ENCODE peak calls at places on chromosomes 1 and 21, in nine cellular contexts. W is epithelial cell of esophagus, A is small intestine, C is mucosa of gallbladder, E is Kasumi-1, Y is esophagus squamous epithelium, J is AG04450, H is IMR-90, Q is RWPE1. N is an unnamed sample.

GRCh38 chr1:75640137-75640536 is 29.2 kb upstream of the SLC44A5 start:
- DNase-seq in W (no peak), A (no peak), C (no peak), E (no peak), Y (no peak), J (no peak), H (no peak), Q (no peak), N (no peak)

GRCh38 chr21:28770867-28771661 is 221.6 kb downstream of the LTN1 start:
- DNase-seq in W (no peak), A (no peak), C (no peak), E (no peak), Y (no peak), J (no peak), H (peak), Q (no peak), N (no peak)

GRCh38 chr21:16742116-16742515 is 770.7 kb upstream of the CXADR start:
- DNase-seq in W (no peak), A (no peak), C (peak), E (no peak), Y (no peak), J (no peak), H (no peak), Q (no peak), N (no peak)

GRCh38 chr1:92728687-92729086 is 56.2 kb downstream of the EVI5 start:
- DNase-seq in W (peak), A (no peak), C (no peak), E (no peak), Y (no peak), J (no peak), H (peak), Q (peak), N (no peak)

GRCh38 chr1:245645894-245646293 is 491.1 kb downstream of the KIF26B start:
- DNase-seq in W (no peak), A (no peak), C (no peak), E (no peak), Y (no peak), J (no peak), H (no peak), Q (no peak), N (no peak)

GRCh38 chr1:32042330-32042729 is 28.7 kb downstream of the KHDRBS1 start:
- DNase-seq in W (no peak), A (no peak), C (no peak), E (no peak), Y (no peak), J (no peak), H (no peak), Q (no peak), N (no peak)

GRCh38 chr1:9729523-9729922 is 78.0 kb downstream of the PIK3CD start:
- DNase-seq in W (no peak), A (no peak), C (no peak), E (no peak), Y (no peak), J (no peak), H (no peak), Q (no peak), N (no peak)

GRCh38 chr1:150730130-150730721 is 9.5 kb upstream of the HORMAD1 start:
- DNase-seq in W (no peak), A (no peak), C (no peak), E (no peak), Y (no peak), J (no peak), H (no peak), Q (no peak), N (no peak)

GRCh38 chr1:221310180-221310579 is 430.9 kb downstream of the HLX start:
- DNase-seq in W (no peak), A (no peak), C (no peak), E (no peak), Y (no peak), J (no peak), H (no peak), Q (no peak), N (no peak)

GRCh38 chr1:24864409-24864808 is 65.7 kb downstream of the RUNX3 start:
- DNase-seq in W (no peak), A (peak), C (no peak), E (peak), Y (no peak), J (no peak), H (no peak), Q (no peak), N (no peak)

GRCh38 chr1:23278717-23279116 is 61.4 kb upstream of the HTR1D start:
- DNase-seq in W (peak), A (no peak), C (no peak), E (no peak), Y (no peak), J (no peak), H (no peak), Q (no peak), N (no peak)

GRCh38 chr1:154609398-154610380 is 1.7 kb upstream of the ADAR start:
- DNase-seq in W (peak), A (peak), C (no peak), E (no peak), Y (no peak), J (no peak), H (peak), Q (peak), N (no peak)

GRCh38 chr1:35319988-35320713 is 51.6 kb downstream of the ZMYM4 start:
- DNase-seq in W (peak), A (no peak), C (no peak), E (no peak), Y (no peak), J (no peak), H (peak), Q (no peak), N (no peak)

GRCh38 chr1:90190523-90190922 is 195.6 kb downstream of the ZNF326 start:
- DNase-seq in W (no peak), A (no peak), C (no peak), E (no peak), Y (no peak), J (no peak), H (no peak), Q (no peak), N (no peak)

GRCh38 chr1:48681476-48682305 is 95.0 kb downstream of the BEND5 start:
- DNase-seq in W (no peak), A (no peak), C (no peak), E (no peak), Y (no peak), J (no peak), H (no peak), Q (no peak), N (no peak)

GRCh38 chr1:199877626-199878384 is 149.7 kb upstream of the NR5A2 start:
- DNase-seq in W (no peak), A (peak), C (no peak), E (no peak), Y (no peak), J (no peak), H (no peak), Q (no peak), N (no peak)

GRCh38 chr1:242243472-242243871 is 244.6 kb upstream of the MAP1LC3C start:
- DNase-seq in W (no peak), A (no peak), C (no peak), E (no peak), Y (no peak), J (no peak), H (no peak), Q (no peak), N (no peak)

GRCh38 chr21:31580866-31581276 is 78.6 kb upstream of the SOD1 start:
- DNase-seq in W (peak), A (peak), C (peak), E (peak), Y (no peak), J (peak), H (peak), Q (peak), N (peak)

GRCh38 chr1:10561497-10561896 is 86.7 kb downstream of the PEX14 start:
- DNase-seq in W (peak), A (no peak), C (no peak), E (no peak), Y (no peak), J (no peak), H (peak), Q (peak), N (no peak)

N was measured in GDM1.